ENCODE peak calls at places on chromosome 17, in six cellular contexts. One of them, this sample, is unnamed.

GRCh38 chr17:16943541-16944333 is 28.2 kb downstream of the TNFRSF13B start:
- DNase-seq in head of caudate nucleus: peak; percentile 11
- DNase-seq in stimulated activated CD8-positive, alpha-beta memory T cell treated with anti-CD3 and anti-CD28 coated beads, Interleukin-4, amount 100 ng/mL, for 4 hours: no peak
- DNase-seq in AG08396: no peak
- DNase-seq in fibroblast of the conjunctiva: no peak
- DNase-seq in GDM1: no peak
- DNase-seq in this sample: no peak

GRCh38 chr17:15782809-15783208 is 50.7 kb downstream of the TBC1D26 start:
- DNase-seq in head of caudate nucleus: no peak
- DNase-seq in stimulated activated CD8-positive, alpha-beta memory T cell treated with anti-CD3 and anti-CD28 coated beads, Interleukin-4, amount 100 ng/mL, for 4 hours: no peak
- DNase-seq in AG08396: peak; percentile 28
- DNase-seq in fibroblast of the conjunctiva: peak; percentile 17
- DNase-seq in GDM1: no peak
- DNase-seq in this sample: peak; percentile 54

GRCh38 chr17:20266806-20267458 is 200.4 kb downstream of the LGALS9B start:
- DNase-seq in head of caudate nucleus: no peak
- DNase-seq in stimulated activated CD8-positive, alpha-beta memory T cell treated with anti-CD3 and anti-CD28 coated beads, Interleukin-4, amount 100 ng/mL, for 4 hours: no peak
- DNase-seq in AG08396: peak; percentile 62
- DNase-seq in fibroblast of the conjunctiva: no peak
- DNase-seq in GDM1: no peak
- DNase-seq in this sample: peak; percentile 59

GRCh38 chr17:7721612-7722011 is 4.1 kb downstream of the DNAH2 start:
- DNase-seq in head of caudate nucleus: no peak
- DNase-seq in stimulated activated CD8-positive, alpha-beta memory T cell treated with anti-CD3 and anti-CD28 coated beads, Interleukin-4, amount 100 ng/mL, for 4 hours: no peak
- DNase-seq in AG08396: no peak
- DNase-seq in fibroblast of the conjunctiva: no peak
- DNase-seq in GDM1: no peak
- DNase-seq in this sample: no peak

GRCh38 chr17:16286947-16287562 is 66.2 kb downstream of the CENPV start:
- DNase-seq in head of caudate nucleus: no peak
- DNase-seq in stimulated activated CD8-positive, alpha-beta memory T cell treated with anti-CD3 and anti-CD28 coated beads, Interleukin-4, amount 100 ng/mL, for 4 hours: no peak
- DNase-seq in AG08396: no peak
- DNase-seq in fibroblast of the conjunctiva: no peak
- DNase-seq in GDM1: no peak
- DNase-seq in this sample: no peak

GRCh38 chr17:69130627-69131293 is 10.9 kb downstream of the ABCA6 start:
- DNase-seq in head of caudate nucleus: no peak
- DNase-seq in stimulated activated CD8-positive, alpha-beta memory T cell treated with anti-CD3 and anti-CD28 coated beads, Interleukin-4, amount 100 ng/mL, for 4 hours: no peak
- DNase-seq in AG08396: no peak
- DNase-seq in fibroblast of the conjunctiva: no peak
- DNase-seq in GDM1: no peak
- DNase-seq in this sample: no peak

GRCh38 chr17:44830359-44831269 is 527 bp upstream of the GJC1 start:
- DNase-seq in head of caudate nucleus: no peak
- DNase-seq in stimulated activated CD8-positive, alpha-beta memory T cell treated with anti-CD3 and anti-CD28 coated beads, Interleukin-4, amount 100 ng/mL, for 4 hours: no peak
- DNase-seq in AG08396: peak; percentile 36
- DNase-seq in fibroblast of the conjunctiva: no peak
- DNase-seq in GDM1: no peak
- DNase-seq in this sample: no peak

GRCh38 chr17:73833779-73834613 is 189.8 kb upstream of the SDK2 start:
- DNase-seq in head of caudate nucleus: no peak
- DNase-seq in stimulated activated CD8-positive, alpha-beta memory T cell treated with anti-CD3 and anti-CD28 coated beads, Interleukin-4, amount 100 ng/mL, for 4 hours: no peak
- DNase-seq in AG08396: no peak
- DNase-seq in fibroblast of the conjunctiva: no peak
- DNase-seq in GDM1: no peak
- DNase-seq in this sample: no peak

GRCh38 chr17:55722016-55722706 is 503 bp downstream of the TMEM100 start:
- DNase-seq in head of caudate nucleus: no peak
- DNase-seq in stimulated activated CD8-positive, alpha-beta memory T cell treated with anti-CD3 and anti-CD28 coated beads, Interleukin-4, amount 100 ng/mL, for 4 hours: no peak
- DNase-seq in AG08396: no peak
- DNase-seq in fibroblast of the conjunctiva: no peak
- DNase-seq in GDM1: no peak
- DNase-seq in this sample: peak; percentile 46

GRCh38 chr17:18944646-18945045 is 7.3 kb upstream of the SLC5A10 start:
- DNase-seq in head of caudate nucleus: no peak
- DNase-seq in stimulated activated CD8-positive, alpha-beta memory T cell treated with anti-CD3 and anti-CD28 coated beads, Interleukin-4, amount 100 ng/mL, for 4 hours: no peak
- DNase-seq in AG08396: no peak
- DNase-seq in fibroblast of the conjunctiva: no peak
- DNase-seq in GDM1: no peak
- DNase-seq in this sample: no peak